ENCODE peak calls at places on chromosomes 4 and X, in four cellular contexts. G, Q, T and M are unnamed samples.
A peak's percentile ranks its signal among the peaks of the same experiment; 100 is the strongest.

GRCh38 chrX:462853-463252 is 76.1 kb upstream of the PPP2R3B start:
- DNase-seq in Q (no peak), T (no peak), G (no peak), M (no peak)

GRCh38 chrX:70046978-70047377 is 2.8 kb downstream of the AWAT2 start:
- DNase-seq in T (no peak), G (no peak), Q (no peak), M (no peak)

GRCh38 chr4:8911311-8912088 is 39.9 kb upstream of the HMX1 start:
- DNase-seq in T (peak; percentile 14), Q (no peak), G (no peak), M (no peak)

GRCh38 chr4:150366487-150366999 is 215.4 kb upstream of the MAB21L2 start:
- DNase-seq in G (no peak), T (no peak), Q (no peak), M (no peak)

GRCh38 chr4:1851575-1852415 is 4.2 kb downstream of the LETM1 start:
- DNase-seq in T (peak; percentile 70), Q (no peak), G (peak; percentile 27), M (no peak)

GRCh38 chrX:108034725-108035124 is 10.1 kb upstream of the VSIG1 start:
- DNase-seq in T (no peak), G (no peak), Q (no peak), M (no peak)

GRCh38 chr4:1198070-1198844 is 25.9 kb upstream of the SPON2 start:
- DNase-seq in Q (no peak), T (peak; percentile 13), G (peak; percentile 62), M (no peak)

GRCh38 chr4:48979897-48980579 is 6.0 kb upstream of the CWH43 start:
- DNase-seq in T (no peak), Q (no peak), G (no peak), M (no peak)

GRCh38 chrX:110045988-110046387 is 43.1 kb downstream of the TMEM164 start:
- DNase-seq in T (no peak), Q (no peak), G (no peak), M (no peak)

GRCh38 chr4:8081621-8082516 is 76.7 kb downstream of the ABLIM2 start:
- DNase-seq in G (no peak), T (no peak), Q (no peak), M (no peak)

GRCh38 chrX:64093761-64094160 is 111.7 kb downstream of the AMER1 start:
- DNase-seq in G (no peak), T (no peak), Q (no peak), M (no peak)

GRCh38 chr4:118760092-118760491 is 74.9 kb downstream of the METTL14 start:
- DNase-seq in T (no peak), Q (no peak), G (no peak), M (no peak)

GRCh38 chr4:168908093-168908492 is 102.0 kb downstream of the CBR4 start:
- DNase-seq in Q (no peak), G (peak; percentile 83), T (no peak), M (no peak)

GRCh38 chrX:28586291-28586690 is 955 bp upstream of the IL1RAPL1 start:
- DNase-seq in T (no peak), Q (no peak), G (peak; percentile 61), M (no peak)

GRCh38 chr4:17476811-17477210 is 35.1 kb downstream of the QDPR start:
- DNase-seq in T (no peak), Q (no peak), G (no peak), M (no peak)

GRCh38 chr4:108181704-108182103 is 13.0 kb upstream of the LEF1 start:
- DNase-seq in G (no peak), Q (no peak), T (no peak), M (no peak)

GRCh38 chr4:176377705-176378302 is 58.0 kb downstream of the SPCS3 start:
- DNase-seq in Q (no peak), T (no peak), G (peak; percentile 33), M (peak; percentile 5)

GRCh38 chr4:52983563-52984303 is 121.6 kb downstream of the RASL11B start:
- DNase-seq in T (no peak), G (peak; percentile 39), Q (peak; percentile 41), M (peak; percentile 54)

GRCh38 chrX:72306851-72307645 is 1.3 kb upstream of the CITED1 start:
- DNase-seq in G (peak; percentile 73), Q (peak; percentile 35), T (peak; percentile 60), M (peak; percentile 28)

GRCh38 chr4:72505314-72505744 is 63.7 kb downstream of the ADAMTS3 start:
- DNase-seq in Q (no peak), T (peak; percentile 27), G (peak; percentile 56), M (peak; percentile 28)

GRCh38 chr4:53786632-53787031 is 195.3 kb upstream of the LNX1 start:
- DNase-seq in G (no peak), Q (no peak), T (no peak), M (no peak)

GRCh38 chr4:37928896-37929537 is 31.2 kb upstream of the PTTG2 start:
- DNase-seq in Q (peak; percentile 53), G (peak; percentile 53), T (no peak), M (peak; percentile 28)

GRCh38 chr4:99200148-99200547 is 18.9 kb downstream of the ADH6 start:
- DNase-seq in G (no peak), T (no peak), Q (no peak), M (no peak)

GRCh38 chr4:163148466-163149336 is 18.0 kb downstream of the NAF1 start:
- DNase-seq in G (peak; percentile 55), T (no peak), Q (no peak), M (no peak)

GRCh38 chr4:95183656-95184408 is 364.9 kb downstream of the UNC5C start:
- DNase-seq in T (no peak), Q (no peak), G (no peak), M (no peak)

GRCh38 chr4:77564231-77564630 is 41.4 kb upstream of the CXCL13 start:
- DNase-seq in G (no peak), Q (no peak), T (peak; percentile 40), M (no peak)

GRCh38 chr4:84852081-84852480 is 114.4 kb downstream of the WDFY3 start:
- DNase-seq in T (no peak), Q (no peak), G (peak; percentile 51), M (no peak)

GRCh38 chr4:23388699-23389395 is 501.0 kb downstream of the PPARGC1A start:
- DNase-seq in Q (no peak), G (no peak), T (no peak), M (no peak)

GRCh38 chrX:49754238-49754857 is 58.6 kb upstream of the PAGE1 start:
- DNase-seq in G (peak; percentile 8), Q (peak; percentile 47), T (peak; percentile 55), M (peak; percentile 5)

DNA sequence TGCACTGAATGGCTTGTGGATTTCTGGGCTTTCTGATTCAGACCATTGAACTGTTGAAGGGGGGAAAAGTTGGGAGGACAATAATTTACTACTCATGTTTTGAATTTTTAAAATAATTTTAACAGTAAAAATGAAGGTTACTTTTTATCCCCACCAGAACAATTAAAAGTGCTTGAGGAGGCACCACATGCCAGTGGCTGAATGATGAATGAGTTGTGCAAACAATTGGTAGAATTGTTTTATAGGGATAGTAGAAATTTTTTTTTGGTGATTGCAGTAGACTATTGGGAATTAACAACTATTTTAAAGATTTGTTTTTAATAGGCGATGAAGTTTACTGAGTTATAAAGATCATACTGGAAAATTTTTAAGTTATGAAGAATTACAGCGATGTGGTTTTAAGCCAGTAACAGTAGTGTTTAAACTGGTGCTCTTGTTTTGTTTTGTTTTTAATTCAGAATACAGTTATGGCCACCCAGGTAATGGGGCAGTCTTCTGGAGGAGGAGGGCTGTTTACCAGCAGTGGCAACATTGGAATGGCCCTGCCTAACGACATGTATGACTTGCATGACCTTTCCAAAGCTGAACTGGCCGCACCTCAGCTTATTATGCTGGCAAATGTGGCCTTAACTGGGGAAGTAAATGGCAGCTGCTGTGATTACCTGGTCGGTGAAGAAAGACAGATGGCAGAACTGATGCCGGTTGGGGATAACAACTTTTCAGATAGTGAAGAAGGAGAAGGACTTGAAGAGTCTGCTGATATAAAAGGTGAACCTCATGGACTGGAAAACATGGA is 2.7 kb downstream of the REST start:
- DNase-seq in Q (no peak), G (peak; percentile 7), T (no peak), M (no peak)
- H3K4me3 ChIP-seq in Q (peak overlapping the region; percentile 79), G (peak overlapping the region; percentile 91), T (peak overlapping the region; percentile 96), M (peak overlapping the region; percentile 84)

GRCh38 chr4:147157860-147158701 is 212.4 kb upstream of the TTC29 start:
- DNase-seq in Q (no peak), T (no peak), G (peak; percentile 39), M (no peak)
- H3K4me3 ChIP-seq in Q (no peak overlapping the region), T (peak overlapping the region; percentile 50), G (peak overlapping the region; percentile 4), M (no peak overlapping the region)

GRCh38 chr4:42638276-42638675 is 18.6 kb downstream of the ATP8A1 start:
- DNase-seq in G (no peak), T (no peak), Q (no peak), M (no peak)
- H3K4me3 ChIP-seq in G (no peak overlapping the region), T (no peak overlapping the region), Q (no peak overlapping the region), M (no peak overlapping the region)

GRCh38 chr4:6779667-6780565 is 2.6 kb upstream of the KIAA0232 start:
- DNase-seq in G (peak; percentile 31), T (peak; percentile 17), Q (no peak), M (no peak)

GRCh38 chr4:6782846-6783110 is 251 bp downstream of the KIAA0232 start:
- DNase-seq in T (no peak), Q (no peak), G (no peak), M (no peak)

GRCh38 chr4:6781113-6781512 is 1.4 kb upstream of the KIAA0232 start:
- DNase-seq in Q (no peak), G (no peak), T (no peak), M (no peak)

GRCh38 chr4:6782147-6782845 is at the start of gene KIAA0232:
- DNase-seq in T (peak; percentile 91), G (peak; percentile 96), Q (peak; percentile 92), M (peak; percentile 92)

GRCh38 chr4:6781561-6781960 is 966 bp upstream of the KIAA0232 start:
- DNase-seq in T (no peak), G (no peak), Q (no peak), M (no peak)
- H3K4me3 ChIP-seq in T (peak overlapping the region; percentile 83), G (no peak overlapping the region), Q (peak overlapping the region; percentile 55), M (peak overlapping the region; percentile 51)

GRCh38 chrX:56728321-56728720 is 722 bp upstream of the NBDY start:
- DNase-seq in T (no peak), G (peak; percentile 9), Q (no peak), M (no peak)
- H3K4me3 ChIP-seq in T (peak overlapping the region; percentile 65), G (peak overlapping the region; percentile 71), Q (no peak overlapping the region), M (peak overlapping the region; percentile 77)

DNA sequence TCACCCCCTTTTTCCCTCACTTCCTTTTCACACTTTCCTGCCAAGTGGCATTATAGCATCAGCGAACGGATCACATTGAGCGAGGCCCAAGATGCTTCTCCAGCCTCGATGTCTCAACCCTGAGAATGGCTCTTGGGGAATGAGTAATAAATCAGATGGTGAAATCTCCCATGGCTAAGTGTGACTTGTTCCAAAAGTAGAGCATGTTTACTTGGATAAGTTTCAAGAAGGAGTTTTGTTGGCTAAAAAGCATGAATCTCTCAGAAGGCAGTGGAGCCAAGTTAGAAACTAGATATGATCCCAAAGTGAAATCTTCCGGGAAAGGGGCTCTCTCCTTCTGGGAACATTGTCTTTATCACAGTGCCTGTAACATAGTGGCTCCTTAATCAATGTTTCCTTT is 316.3 kb downstream of the CAMK2D start:
- DNase-seq in Q (no peak), G (peak; percentile 97), T (peak; percentile 52), M (no peak)
- H3K4me3 ChIP-seq in Q (no peak overlapping the region), G (no peak overlapping the region), T (no peak overlapping the region), M (no peak overlapping the region)

GRCh38 chrX:46979340-46979739 is 67.1 kb downstream of the JADE3 start:
- DNase-seq in Q (no peak), T (no peak), G (peak; percentile 69), M (no peak)
- H3K4me3 ChIP-seq in Q (no peak overlapping the region), T (no peak overlapping the region), G (no peak overlapping the region), M (no peak overlapping the region)